ENCODE peak calls at places on chromosome 12, in ten cellular contexts. H is adrenal gland, M is left lung, K is colonic mucosa, Y is adipocyte, C is sigmoid colon, R is ascending aorta, Z is tibial nerve, D is GM23248, W is PC-3. S is an unnamed sample.

GRCh38 chr12:127728285-127728684 is 538.7 kb upstream of the TMEM132C start:
- DNase-seq in K (no peak), M (no peak), R (no peak), Z (no peak), W (no peak), Y (peak; percentile 79), C (no peak), D (peak; percentile 41), H (no peak), S (no peak)

GRCh38 chr12:94149781-94150482 is 1.6 kb downstream of the PLXNC1 start:
- DNase-seq in Y (peak; percentile 34), Z (no peak), W (no peak), K (peak; percentile 54), H (no peak), M (peak; percentile 61), D (peak; percentile 41), R (peak; percentile 70), C (peak; percentile 71), S (no peak)

GRCh38 chr12:41681898-41682297 is 462.8 kb downstream of the GXYLT1 start:
- DNase-seq in R (no peak), D (no peak), W (peak; percentile 65), C (no peak), H (no peak), Y (no peak), Z (no peak), K (no peak), M (no peak), S (no peak)

GRCh38 chr12:119369907-119370546 is 35.5 kb downstream of the CCDC60 start:
- DNase-seq in Z (no peak), Y (no peak), K (no peak), R (no peak), C (no peak), D (no peak), M (no peak), H (no peak), W (no peak), S (no peak)

GRCh38 chr12:47102845-47103666 is 23.3 kb upstream of the AMIGO2 start:
- DNase-seq in W (peak; percentile 71), Z (no peak), C (peak; percentile 87), Y (no peak), H (peak; percentile 35), R (no peak), K (no peak), M (no peak), D (peak; percentile 91), S (no peak)

GRCh38 chr12:46154221-46154975 is 114.4 kb downstream of the SLC38A1 start:
- DNase-seq in Z (no peak), Y (peak; percentile 77), H (no peak), M (no peak), C (no peak), W (peak; percentile 93), D (peak; percentile 77), K (no peak), R (no peak), S (no peak)

GRCh38 chr12:20443792-20444191 is 75.5 kb downstream of the PDE3A start:
- DNase-seq in Z (no peak), W (no peak), R (no peak), D (no peak), H (no peak), Y (no peak), M (no peak), C (no peak), K (no peak), S (no peak)

GRCh38 chr12:91562476-91562875 is 379.9 kb upstream of the DCN start:
- DNase-seq in Z (no peak), D (peak; percentile 15), Y (peak; percentile 37), R (no peak), H (no peak), M (no peak), W (no peak), K (no peak), C (no peak), S (no peak)

GRCh38 chr12:113006641-113007040 is 28.3 kb downstream of the OAS2 start:
- DNase-seq in D (no peak), R (peak; percentile 25), H (no peak), W (no peak), M (no peak), K (no peak), Z (no peak), Y (no peak), C (no peak), S (no peak)

GRCh38 chr12:113002155-113002554 is 23.8 kb downstream of the OAS2 start:
- DNase-seq in Y (no peak), D (no peak), K (no peak), C (no peak), R (peak; percentile 28), M (no peak), H (no peak), Z (no peak), W (no peak), S (no peak)

GRCh38 chr12:113002676-113003075 is 24.4 kb downstream of the OAS2 start:
- DNase-seq in D (no peak), H (no peak), Z (no peak), C (no peak), R (peak; percentile 12), Y (no peak), M (no peak), W (no peak), K (no peak), S (no peak)

GRCh38 chr12:113005759-113006158 is 27.4 kb downstream of the OAS2 start:
- DNase-seq in Y (peak; percentile 1), C (no peak), W (peak; percentile 45), D (peak; percentile 33), R (no peak), H (no peak), M (no peak), K (no peak), Z (no peak), S (no peak)

DNA sequence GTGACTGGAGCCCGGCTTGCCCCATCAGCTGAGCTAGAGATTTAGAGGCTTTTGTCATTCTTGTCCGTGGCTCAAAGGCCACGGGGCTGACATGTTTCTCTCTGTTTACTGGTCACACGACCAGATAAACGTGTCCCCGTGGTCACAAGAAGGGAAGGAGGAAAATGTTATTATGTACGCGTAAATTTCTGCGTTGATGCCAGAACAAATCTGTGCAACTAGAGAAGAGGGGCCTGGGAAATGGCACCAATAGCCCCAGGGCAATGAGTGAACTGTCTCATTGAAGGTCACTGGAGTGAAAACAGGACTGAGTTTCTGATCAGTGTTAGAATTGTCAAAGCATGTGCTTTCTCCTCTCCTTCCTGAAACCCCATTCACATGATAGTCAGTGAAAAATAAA is 25.3 kb downstream of the OAS2 start:
- DNase-seq in H (no peak), D (no peak), R (peak; percentile 2), M (no peak), W (no peak), Z (no peak), K (no peak), Y (no peak), C (no peak), S (no peak)
- H3K36me3 ChIP-seq in H (no peaks in the 10 kb centered on the region), D (no peaks in the 10 kb centered on the region), R (peaks cover 20% of the 10 kb centered on the region), M (no peaks in the 10 kb centered on the region), W (no peaks in the 10 kb centered on the region), Z (no peaks in the 10 kb centered on the region), K (no peaks in the 10 kb centered on the region), Y (no peaks in the 10 kb centered on the region), C (no peaks in the 10 kb centered on the region), S (no peaks in the 10 kb centered on the region)

GRCh38 chr12:53180270-53180930 is at the start of the genes CSAD and ZNF740:
- DNase-seq in H (peak; percentile 99), Y (peak; percentile 99), M (peak; percentile 99), D (peak; percentile 99), C (peak; percentile 99), R (peak; percentile 99), W (peak; percentile 98), Z (peak; percentile 90), K (peak; percentile 98), S (peak; percentile 98)

GRCh38 chr12:53180931-53181645 is 363 bp upstream of the CSAD start:
- DNase-seq in R (peak; percentile 81), M (peak; percentile 73), C (peak; percentile 86), Y (peak; percentile 87), Z (peak; percentile 41), H (peak; percentile 77), D (peak; percentile 85), W (peak; percentile 86), K (peak; percentile 72), S (peak; percentile 66)

GRCh38 chr12:53182836-53183235 is 2.1 kb upstream of the CSAD start:
- DNase-seq in W (peak; percentile 23), R (peak; percentile 40), K (peak; percentile 47), Z (no peak), D (peak; percentile 47), C (no peak), H (no peak), M (no peak), Y (peak; percentile 14), S (no peak)

GRCh38 chr12:53179694-53180269 is 740 bp upstream of the ZNF740 start:
- DNase-seq in Z (no peak), Y (no peak), R (peak; percentile 63), D (no peak), W (peak; percentile 29), H (no peak), M (no peak), C (no peak), K (peak; percentile 56), S (no peak)

GRCh38 chr12:53181935-53182334 is 1.2 kb upstream of the CSAD start:
- DNase-seq in W (no peak), K (no peak), Z (no peak), M (no peak), D (peak; percentile 27), Y (peak; percentile 9), H (no peak), C (no peak), R (no peak), S (no peak)
- H3K36me3 ChIP-seq in W (peaks cover 38% of the 10 kb centered on the region), K (peaks cover 11% of the 10 kb centered on the region), Z (peaks cover 9% of the 10 kb centered on the region), M (no peaks in the 10 kb centered on the region), D (peaks cover 28% of the 10 kb centered on the region), Y (peaks cover 43% of the 10 kb centered on the region), H (peaks cover 43% of the 10 kb centered on the region), C (peaks cover 24% of the 10 kb centered on the region), R (peaks cover 32% of the 10 kb centered on the region), S (no peaks in the 10 kb centered on the region)

GRCh38 chr12:7152818-7153217 is 22.6 kb downstream of the CLSTN3 start:
- DNase-seq in K (no peak), D (no peak), Y (no peak), W (no peak), H (no peak), Z (no peak), C (no peak), R (no peak), M (no peak), S (no peak)

GRCh38 chr12:7154042-7154441 is 23.9 kb downstream of the CLSTN3 start:
- DNase-seq in C (no peak), D (no peak), K (no peak), R (no peak), Y (no peak), W (no peak), M (no peak), Z (no peak), H (no peak), S (no peak)

GRCh38 chr12:7150841-7151240 is 20.7 kb downstream of the CLSTN3 start:
- DNase-seq in Y (no peak), K (no peak), M (no peak), D (no peak), Z (no peak), W (no peak), C (peak; percentile 58), R (no peak), H (no peak), S (no peak)

GRCh38 chr12:7150356-7150755 is 20.2 kb downstream of the CLSTN3 start:
- DNase-seq in Z (no peak), C (peak; percentile 45), D (no peak), H (no peak), R (no peak), Y (no peak), W (no peak), K (no peak), M (no peak), S (no peak)

DNA sequence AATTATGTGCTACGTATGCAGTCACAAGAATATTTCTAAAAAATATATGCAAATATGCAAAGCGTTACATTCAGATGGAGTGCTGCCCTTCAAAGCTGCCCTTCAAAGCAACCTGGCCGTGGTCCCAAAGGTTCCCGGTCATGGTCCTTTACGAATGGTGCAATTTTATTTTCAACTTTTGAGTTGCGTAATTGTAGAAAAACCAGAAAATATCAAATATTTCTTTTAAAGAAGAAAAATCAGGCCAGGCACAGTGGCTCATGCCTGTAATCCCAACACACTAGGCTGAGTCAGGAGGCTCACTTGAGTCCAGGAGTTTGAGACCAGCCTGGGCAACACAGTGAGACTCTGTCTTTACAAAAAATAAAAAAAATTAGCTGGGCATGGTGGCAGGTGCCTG is 21.4 kb downstream of the CLSTN3 start:
- DNase-seq in R (no peak), Y (peak; percentile 17), D (no peak), W (no peak), H (no peak), C (peak; percentile 58), M (no peak), Z (peak; percentile 50), K (no peak), S (no peak)
- H3K36me3 ChIP-seq in R (peaks cover 28% of the 10 kb centered on the region), Y (peaks cover 48% of the 10 kb centered on the region), D (peaks cover 16% of the 10 kb centered on the region), W (no peaks in the 10 kb centered on the region), H (peaks cover 69% of the 10 kb centered on the region), C (no peaks in the 10 kb centered on the region), M (no peaks in the 10 kb centered on the region), Z (no peaks in the 10 kb centered on the region), K (no peaks in the 10 kb centered on the region), S (no peaks in the 10 kb centered on the region)

DNA sequence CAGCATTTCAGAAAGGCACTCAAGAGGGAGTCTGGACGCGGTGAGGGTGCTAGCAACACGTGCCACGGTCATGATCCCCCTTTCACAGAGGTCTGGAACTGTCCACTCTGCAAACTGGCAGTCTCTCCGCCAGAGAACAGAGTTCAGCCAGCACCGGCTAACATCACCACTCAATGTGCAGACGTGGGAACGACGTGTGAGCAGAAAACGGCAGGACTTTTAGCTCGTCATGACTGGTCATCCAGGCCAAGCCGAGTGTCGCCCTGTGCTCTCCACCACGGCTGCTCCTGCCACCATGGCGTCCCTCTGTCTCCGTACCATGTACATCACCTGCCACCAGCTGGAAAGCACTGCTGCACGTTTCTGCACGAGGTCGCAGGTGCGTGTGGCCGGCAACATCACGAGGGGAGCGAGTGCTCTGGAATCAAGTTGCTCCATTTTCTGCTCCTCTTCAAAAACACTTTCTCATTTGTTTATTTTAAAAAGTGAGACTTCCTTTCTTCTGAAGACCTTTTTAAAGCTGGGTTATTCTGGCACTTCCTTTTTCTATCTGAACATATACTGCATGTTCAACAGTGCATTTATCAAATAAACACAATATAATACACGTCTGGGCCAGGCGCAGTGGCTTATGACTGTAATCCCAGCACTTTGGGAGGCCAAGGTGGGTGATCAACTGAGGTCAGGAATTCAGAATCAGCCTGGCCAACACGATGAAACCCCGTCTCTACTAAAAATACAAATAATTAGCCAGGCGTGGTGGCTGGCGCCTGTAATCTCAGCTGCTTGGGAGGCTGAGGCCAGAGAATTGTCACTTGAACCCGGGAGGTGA is 28.0 kb downstream of the SLC15A4 start:
- DNase-seq in W (no peak), H (no peak), R (no peak), Y (no peak), M (no peak), C (peak; percentile 43), K (no peak), Z (no peak), D (no peak), S (no peak)
- H3K36me3 ChIP-seq in W (peaks cover 69% of the 10 kb centered on the region), H (peaks cover 76% of the 10 kb centered on the region), R (peaks cover 71% of the 10 kb centered on the region), Y (peaks cover 91% of the 10 kb centered on the region), M (no peaks in the 10 kb centered on the region), C (peaks cover 12% of the 10 kb centered on the region), K (peaks cover 6% of the 10 kb centered on the region), Z (peaks cover 6% of the 10 kb centered on the region), D (peaks cover 20% of the 10 kb centered on the region), S (no peaks in the 10 kb centered on the region)